ENCODE peak calls at places on chromosomes 7 and 10, in nine cellular contexts. One of them, this sample, is unnamed. For H3K9me3, the result is how much of the 10 kb centered on the place peaks cover.

GRCh38 chr10:132498562-132499366 is 38.8 kb upstream of the INPP5A start:
- DNase-seq in suprapubic skin: peak
- DNase-seq in breast epithelium: no peak
- DNase-seq in spleen: peak
- DNase-seq in HCT116: no peak
- DNase-seq in K562: no peak
- DNase-seq in endothelial cell of umbilical vein: no peak
- DNase-seq in sigmoid colon: no peak
- DNase-seq in transverse colon: no peak
- DNase-seq in this sample: no peak

GRCh38 chr7:130356760-130357611 is 12.4 kb downstream of the CPA5 start:
- DNase-seq in endothelial cell of umbilical vein: no peak
- DNase-seq in K562: peak
- DNase-seq in transverse colon: peak
- DNase-seq in breast epithelium: peak
- DNase-seq in suprapubic skin: peak
- DNase-seq in spleen: no peak
- DNase-seq in HCT116: peak
- DNase-seq in sigmoid colon: peak
- DNase-seq in this sample: no peak

GRCh38 chr7:87204933-87205332 is 14.6 kb downstream of the TMEM243 start:
- DNase-seq in breast epithelium: no peak
- DNase-seq in suprapubic skin: no peak
- DNase-seq in sigmoid colon: no peak
- DNase-seq in transverse colon: no peak
- DNase-seq in K562: peak
- DNase-seq in HCT116: no peak
- DNase-seq in spleen: no peak
- DNase-seq in endothelial cell of umbilical vein: no peak
- DNase-seq in this sample: no peak

GRCh38 chr7:7738622-7739021 is 20.2 kb upstream of the RPA3 start:
- DNase-seq in suprapubic skin: no peak
- DNase-seq in K562: no peak
- DNase-seq in sigmoid colon: no peak
- DNase-seq in breast epithelium: no peak
- DNase-seq in endothelial cell of umbilical vein: no peak
- DNase-seq in spleen: no peak
- DNase-seq in transverse colon: no peak
- DNase-seq in HCT116: no peak
- DNase-seq in this sample: no peak

GRCh38 chr10:85138046-85138445 is 809.7 kb downstream of the CCSER2 start:
- DNase-seq in K562: no peak
- DNase-seq in transverse colon: no peak
- DNase-seq in sigmoid colon: no peak
- DNase-seq in endothelial cell of umbilical vein: no peak
- DNase-seq in suprapubic skin: no peak
- DNase-seq in HCT116: no peak
- DNase-seq in breast epithelium: no peak
- DNase-seq in spleen: no peak
- DNase-seq in this sample: no peak

GRCh38 chr7:37105119-37105518 is 343.5 kb downstream of the ELMO1 start:
- DNase-seq in breast epithelium: no peak
- DNase-seq in sigmoid colon: no peak
- DNase-seq in transverse colon: no peak
- DNase-seq in spleen: no peak
- DNase-seq in suprapubic skin: no peak
- DNase-seq in endothelial cell of umbilical vein: no peak
- DNase-seq in HCT116: no peak
- DNase-seq in K562: no peak
- DNase-seq in this sample: no peak

GRCh38 chr10:59079386-59080226 is 96.8 kb upstream of the PHYHIPL start:
- DNase-seq in transverse colon: no peak
- DNase-seq in HCT116: peak
- DNase-seq in K562: no peak
- DNase-seq in sigmoid colon: no peak
- DNase-seq in spleen: no peak
- DNase-seq in breast epithelium: no peak
- DNase-seq in suprapubic skin: no peak
- DNase-seq in endothelial cell of umbilical vein: peak
- DNase-seq in this sample: no peak

GRCh38 chr7:149715476-149715875 is 57.9 kb downstream of the ZNF467 start:
- DNase-seq in suprapubic skin: no peak
- DNase-seq in spleen: peak
- DNase-seq in transverse colon: no peak
- DNase-seq in sigmoid colon: peak
- DNase-seq in endothelial cell of umbilical vein: no peak
- DNase-seq in HCT116: no peak
- DNase-seq in breast epithelium: no peak
- DNase-seq in K562: no peak
- DNase-seq in this sample: peak

GRCh38 chr7:18864967-18865366 is 252.5 kb downstream of the TWIST1 start:
- DNase-seq in transverse colon: no peak
- DNase-seq in spleen: no peak
- DNase-seq in HCT116: no peak
- DNase-seq in endothelial cell of umbilical vein: no peak
- DNase-seq in suprapubic skin: no peak
- DNase-seq in sigmoid colon: no peak
- DNase-seq in breast epithelium: no peak
- DNase-seq in K562: no peak
- DNase-seq in this sample: no peak

GRCh38 chr7:2583798-2584580 is 25.2 kb downstream of the IQCE start:
- DNase-seq in spleen: no peak
- DNase-seq in transverse colon: no peak
- DNase-seq in breast epithelium: no peak
- DNase-seq in suprapubic skin: no peak
- DNase-seq in endothelial cell of umbilical vein: no peak
- DNase-seq in sigmoid colon: no peak
- DNase-seq in HCT116: no peak
- DNase-seq in K562: no peak
- DNase-seq in this sample: no peak

GRCh38 chr7:37193087-37193774 is 255.4 kb downstream of the ELMO1 start:
- DNase-seq in K562: peak
- DNase-seq in spleen: no peak
- DNase-seq in HCT116: no peak
- DNase-seq in transverse colon: no peak
- DNase-seq in sigmoid colon: no peak
- DNase-seq in suprapubic skin: no peak
- DNase-seq in endothelial cell of umbilical vein: peak
- DNase-seq in breast epithelium: no peak
- DNase-seq in this sample: no peak

GRCh38 chr10:7649673-7650330 is 17.0 kb downstream of the ITIH5 start:
- DNase-seq in breast epithelium: no peak
- DNase-seq in HCT116: peak
- DNase-seq in spleen: no peak
- DNase-seq in K562: no peak
- DNase-seq in endothelial cell of umbilical vein: no peak
- DNase-seq in transverse colon: no peak
- DNase-seq in suprapubic skin: peak
- DNase-seq in sigmoid colon: no peak
- DNase-seq in this sample: no peak

GRCh38 chr10:37495415-37495814 is 362.0 kb downstream of the ZNF248 start:
- DNase-seq in K562: no peak
- DNase-seq in spleen: no peak
- DNase-seq in endothelial cell of umbilical vein: no peak
- DNase-seq in HCT116: no peak
- DNase-seq in sigmoid colon: no peak
- DNase-seq in breast epithelium: no peak
- DNase-seq in suprapubic skin: no peak
- DNase-seq in transverse colon: no peak
- DNase-seq in this sample: no peak

GRCh38 chr10:67506083-67506756 is 189.8 kb downstream of the CTNNA3 start:
- DNase-seq in sigmoid colon: no peak
- DNase-seq in HCT116: no peak
- DNase-seq in breast epithelium: no peak
- DNase-seq in suprapubic skin: no peak
- DNase-seq in spleen: no peak
- DNase-seq in endothelial cell of umbilical vein: no peak
- DNase-seq in transverse colon: no peak
- DNase-seq in K562: no peak
- DNase-seq in this sample: no peak

GRCh38 chr10:71081229-71081560 is 131.2 kb upstream of the UNC5B start:
- DNase-seq in breast epithelium: peak
- DNase-seq in K562: no peak
- DNase-seq in sigmoid colon: peak
- DNase-seq in spleen: no peak
- DNase-seq in HCT116: no peak
- DNase-seq in suprapubic skin: no peak
- DNase-seq in transverse colon: no peak
- DNase-seq in endothelial cell of umbilical vein: no peak
- DNase-seq in this sample: no peak

GRCh38 chr7:97298561-97298960 is 181.1 kb downstream of the SDHAF3 start:
- DNase-seq in HCT116: no peak
- DNase-seq in endothelial cell of umbilical vein: no peak
- DNase-seq in K562: no peak
- DNase-seq in spleen: no peak
- DNase-seq in breast epithelium: no peak
- DNase-seq in suprapubic skin: no peak
- DNase-seq in transverse colon: no peak
- DNase-seq in sigmoid colon: no peak
- DNase-seq in this sample: no peak

GRCh38 chr7:120363414-120363813 is 90.4 kb downstream of the KCND2 start:
- DNase-seq in transverse colon: no peak
- DNase-seq in suprapubic skin: no peak
- DNase-seq in breast epithelium: no peak
- DNase-seq in HCT116: no peak
- DNase-seq in K562: no peak
- DNase-seq in spleen: no peak
- DNase-seq in sigmoid colon: no peak
- DNase-seq in endothelial cell of umbilical vein: no peak
- DNase-seq in this sample: no peak

GRCh38 chr7:120360918-120361317 is 87.9 kb downstream of the KCND2 start:
- DNase-seq in breast epithelium: no peak
- DNase-seq in K562: no peak
- DNase-seq in transverse colon: no peak
- DNase-seq in spleen: no peak
- DNase-seq in suprapubic skin: no peak
- DNase-seq in HCT116: no peak
- DNase-seq in endothelial cell of umbilical vein: no peak
- DNase-seq in sigmoid colon: no peak
- DNase-seq in this sample: no peak
- H3K9me3 ChIP-seq in breast epithelium: under half
- H3K9me3 ChIP-seq in K562: under half
- H3K9me3 ChIP-seq in transverse colon: under half
- H3K9me3 ChIP-seq in spleen: under half
- H3K9me3 ChIP-seq in suprapubic skin: under half
- H3K9me3 ChIP-seq in HCT116: under half
- H3K9me3 ChIP-seq in endothelial cell of umbilical vein: under half
- H3K9me3 ChIP-seq in sigmoid colon: under half
- H3K9me3 ChIP-seq in this sample: under half

DNA sequence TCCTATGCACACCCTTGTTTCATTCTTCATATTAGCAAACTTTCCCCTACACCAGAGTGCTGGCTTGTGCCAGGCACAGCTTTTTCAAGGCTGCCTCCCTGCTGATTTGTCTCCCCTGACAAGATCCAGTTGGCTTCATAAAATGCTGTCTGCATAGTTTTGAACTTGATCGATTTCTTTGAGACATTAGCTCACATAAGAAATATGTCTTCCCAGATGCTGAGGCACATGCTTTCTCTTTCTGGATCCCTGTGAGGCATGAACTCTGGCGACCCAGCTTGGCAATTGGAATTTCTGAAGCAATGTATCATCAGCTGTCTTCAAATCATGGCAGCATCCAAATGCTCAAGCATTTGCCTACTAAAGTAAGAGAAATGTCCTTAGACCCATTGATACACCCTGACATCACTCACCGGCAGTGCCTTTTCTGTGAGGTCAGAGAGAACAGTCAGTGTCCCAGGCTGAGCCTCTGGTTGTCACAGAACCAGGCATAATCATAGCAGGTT is 616.4 kb upstream of the GHITM start:
- DNase-seq in transverse colon: no peak
- DNase-seq in spleen: no peak
- DNase-seq in breast epithelium: no peak
- DNase-seq in HCT116: no peak
- DNase-seq in sigmoid colon: no peak
- DNase-seq in K562: no peak
- DNase-seq in suprapubic skin: no peak
- DNase-seq in endothelial cell of umbilical vein: no peak
- DNase-seq in this sample: no peak
- TF ChIP-seq POLR2AphosphoS5 in transverse colon: no peak
- TF ChIP-seq POLR2AphosphoS5 in spleen: no peak
- TF ChIP-seq POLR2AphosphoS5 in breast epithelium: no peak
- TF ChIP-seq POLR2AphosphoS5 in HCT116: no peak
- TF ChIP-seq POLR2AphosphoS5 in sigmoid colon: peak
- TF ChIP-seq POLR2AphosphoS5 in K562: no peak
- TF ChIP-seq POLR2AphosphoS5 in suprapubic skin: no peak
- TF ChIP-seq POLR2AphosphoS5 in endothelial cell of umbilical vein: no peak
- TF ChIP-seq POLR2AphosphoS5 in this sample: no peak

GRCh38 chr7:90540406-90540805 is 55.7 kb upstream of the CDK14 start:
- DNase-seq in HCT116: no peak
- DNase-seq in breast epithelium: no peak
- DNase-seq in spleen: no peak
- DNase-seq in suprapubic skin: no peak
- DNase-seq in endothelial cell of umbilical vein: no peak
- DNase-seq in transverse colon: peak
- DNase-seq in K562: no peak
- DNase-seq in sigmoid colon: no peak
- DNase-seq in this sample: no peak

GRCh38 chr7:90538405-90538804 is 57.7 kb upstream of the CDK14 start:
- DNase-seq in suprapubic skin: no peak
- DNase-seq in sigmoid colon: no peak
- DNase-seq in transverse colon: no peak
- DNase-seq in breast epithelium: no peak
- DNase-seq in K562: no peak
- DNase-seq in endothelial cell of umbilical vein: no peak
- DNase-seq in HCT116: no peak
- DNase-seq in spleen: no peak
- DNase-seq in this sample: no peak

GRCh38 chr7:90532231-90532929 is 62.9 kb downstream of the PTTG1IP2 start:
- DNase-seq in K562: no peak
- DNase-seq in HCT116: no peak
- DNase-seq in spleen: no peak
- DNase-seq in suprapubic skin: no peak
- DNase-seq in endothelial cell of umbilical vein: no peak
- DNase-seq in sigmoid colon: no peak
- DNase-seq in breast epithelium: no peak
- DNase-seq in transverse colon: no peak
- DNase-seq in this sample: no peak

DNA sequence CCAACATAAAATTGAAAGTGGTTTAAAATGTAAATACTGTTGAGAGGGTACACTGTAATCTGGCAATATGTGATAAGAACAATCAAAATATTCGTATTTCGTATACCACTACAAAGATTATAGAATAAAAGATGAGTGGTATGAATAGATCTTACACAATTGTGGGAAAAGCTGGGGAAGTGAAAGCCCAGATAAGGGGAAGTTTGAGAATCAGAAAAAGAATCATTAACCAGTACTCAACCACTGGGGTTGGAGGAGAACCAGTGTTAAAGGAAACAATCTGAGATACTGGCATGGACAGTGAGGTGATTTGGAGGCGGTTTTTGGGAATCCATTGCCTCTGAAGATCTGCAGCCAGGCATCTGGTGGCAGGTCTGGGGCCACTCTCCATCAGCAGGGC is 59.7 kb upstream of the CDK14 start:
- DNase-seq in transverse colon: no peak
- DNase-seq in breast epithelium: no peak
- DNase-seq in suprapubic skin: no peak
- DNase-seq in HCT116: no peak
- DNase-seq in spleen: no peak
- DNase-seq in sigmoid colon: no peak
- DNase-seq in endothelial cell of umbilical vein: no peak
- DNase-seq in K562: no peak
- DNase-seq in this sample: no peak
- H3K9me3 ChIP-seq in transverse colon: under half
- H3K9me3 ChIP-seq in breast epithelium: under half
- H3K9me3 ChIP-seq in suprapubic skin: under half
- H3K9me3 ChIP-seq in HCT116: under half
- H3K9me3 ChIP-seq in spleen: under half
- H3K9me3 ChIP-seq in sigmoid colon: under half
- H3K9me3 ChIP-seq in endothelial cell of umbilical vein: under half
- H3K9me3 ChIP-seq in K562: under half
- H3K9me3 ChIP-seq in this sample: under half

GRCh38 chr7:47254081-47255006 is 327.6 kb downstream of the TNS3 start:
- DNase-seq in transverse colon: peak
- DNase-seq in HCT116: no peak
- DNase-seq in endothelial cell of umbilical vein: peak
- DNase-seq in sigmoid colon: peak
- DNase-seq in spleen: peak
- DNase-seq in breast epithelium: peak
- DNase-seq in K562: peak
- DNase-seq in suprapubic skin: peak
- DNase-seq in this sample: peak
- TF ChIP-seq POLR2AphosphoS5 in transverse colon: peak
- TF ChIP-seq POLR2AphosphoS5 in HCT116: peak
- TF ChIP-seq POLR2AphosphoS5 in endothelial cell of umbilical vein: peak
- TF ChIP-seq POLR2AphosphoS5 in sigmoid colon: peak
- TF ChIP-seq POLR2AphosphoS5 in spleen: peak
- TF ChIP-seq POLR2AphosphoS5 in breast epithelium: peak
- TF ChIP-seq POLR2AphosphoS5 in K562: no peak
- TF ChIP-seq POLR2AphosphoS5 in suprapubic skin: peak
- TF ChIP-seq POLR2AphosphoS5 in this sample: no peak